ENCODE peak calls at places on chromosomes 5 and 9, in four cellular contexts. One of them, this sample, is unnamed.

GRCh38 chr9:93123561-93124283 is 10.3 kb downstream of the NINJ1 start:
- DNase-seq in SK-N-SH: peak; percentile 9
- DNase-seq in A549: no peak
- DNase-seq in GM12878: no peak
- DNase-seq in this sample: no peak

GRCh38 chr9:70297141-70297540 is 38.4 kb downstream of the SMC5 start:
- DNase-seq in A549: no peak
- DNase-seq in GM12878: no peak
- DNase-seq in SK-N-SH: no peak
- DNase-seq in this sample: no peak

GRCh38 chr5:9156282-9156681 is 389.6 kb downstream of the SEMA5A start:
- DNase-seq in A549: no peak
- DNase-seq in GM12878: no peak
- DNase-seq in SK-N-SH: peak; percentile 50
- DNase-seq in this sample: no peak

GRCh38 chr5:56596154-56596553 is 219.2 kb upstream of the MAP3K1 start:
- DNase-seq in A549: no peak
- DNase-seq in GM12878: no peak
- DNase-seq in SK-N-SH: no peak
- DNase-seq in this sample: no peak

GRCh38 chr5:84086517-84086916 is 298.2 kb downstream of the EDIL3 start:
- DNase-seq in SK-N-SH: no peak
- DNase-seq in A549: no peak
- DNase-seq in GM12878: no peak
- DNase-seq in this sample: no peak

GRCh38 chr5:110377411-110378392 is 348.8 kb downstream of the TMEM232 start:
- DNase-seq in SK-N-SH: no peak
- DNase-seq in A549: no peak
- DNase-seq in GM12878: no peak
- DNase-seq in this sample: no peak

GRCh38 chr9:137031904-137032639 is at the start of gene FUT7:
- DNase-seq in SK-N-SH: no peak
- DNase-seq in A549: no peak
- DNase-seq in GM12878: no peak
- DNase-seq in this sample: no peak

GRCh38 chr9:38254151-38254550 is 138.4 kb upstream of the ALDH1B1 start:
- DNase-seq in GM12878: no peak
- DNase-seq in A549: no peak
- DNase-seq in SK-N-SH: no peak
- DNase-seq in this sample: no peak

GRCh38 chr9:68827833-68828744 is 123.0 kb downstream of the PIP5K1B start:
- DNase-seq in A549: no peak
- DNase-seq in SK-N-SH: no peak
- DNase-seq in GM12878: no peak
- DNase-seq in this sample: peak; percentile 5

GRCh38 chr5:150499437-150499956 is 8.4 kb upstream of the NDST1 start:
- DNase-seq in SK-N-SH: no peak
- DNase-seq in A549: no peak
- DNase-seq in GM12878: no peak
- DNase-seq in this sample: no peak

GRCh38 chr5:133925866-133926488 is 42.4 kb downstream of the C5orf15 start:
- DNase-seq in GM12878: no peak
- DNase-seq in A549: no peak
- DNase-seq in SK-N-SH: no peak
- DNase-seq in this sample: no peak

GRCh38 chr5:169258372-169259000 is 42.5 kb downstream of the SLIT3 start:
- DNase-seq in A549: no peak
- DNase-seq in GM12878: no peak
- DNase-seq in SK-N-SH: no peak
- DNase-seq in this sample: no peak

GRCh38 chr5:51573835-51574234 is 190.6 kb downstream of the ISL1 start:
- DNase-seq in A549: no peak
- DNase-seq in SK-N-SH: no peak
- DNase-seq in GM12878: no peak
- DNase-seq in this sample: no peak

GRCh38 chr9:105658351-105658750 is 3.9 kb upstream of the TAL2 start:
- DNase-seq in A549: no peak
- DNase-seq in SK-N-SH: no peak
- DNase-seq in GM12878: no peak
- DNase-seq in this sample: no peak

GRCh38 chr5:178429156-178429468 is 161.1 kb downstream of the COL23A1 start:
- DNase-seq in SK-N-SH: no peak
- DNase-seq in GM12878: no peak
- DNase-seq in A549: no peak
- DNase-seq in this sample: no peak

GRCh38 chr9:127311239-127311741 is 46.7 kb downstream of the GARNL3 start:
- DNase-seq in SK-N-SH: no peak
- DNase-seq in A549: peak; percentile 33
- DNase-seq in GM12878: no peak
- DNase-seq in this sample: peak; percentile 30

GRCh38 chr5:134549714-134550113 is 24.2 kb downstream of the JADE2 start:
- DNase-seq in SK-N-SH: no peak
- DNase-seq in A549: no peak
- DNase-seq in GM12878: no peak
- DNase-seq in this sample: no peak

GRCh38 chr9:99312736-99313135 is 90.7 kb downstream of the SEC61B start:
- DNase-seq in A549: no peak
- DNase-seq in GM12878: no peak
- DNase-seq in SK-N-SH: no peak
- DNase-seq in this sample: no peak

GRCh38 chr9:84310903-84311302 is 29.7 kb downstream of the SLC28A3 start:
- DNase-seq in SK-N-SH: no peak
- DNase-seq in GM12878: no peak
- DNase-seq in A549: no peak
- DNase-seq in this sample: no peak

GRCh38 chr9:136629001-136629878 is 33.5 kb upstream of the EGFL7 start:
- DNase-seq in SK-N-SH: no peak
- DNase-seq in A549: no peak
- DNase-seq in GM12878: no peak
- DNase-seq in this sample: no peak

GRCh38 chr5:1479581-1480188 is 34.4 kb upstream of the SLC6A3 start:
- DNase-seq in GM12878: no peak
- DNase-seq in SK-N-SH: peak; percentile 87
- DNase-seq in A549: peak; percentile 40
- DNase-seq in this sample: peak; percentile 23

GRCh38 chr9:137811283-137811870 is 66.2 kb upstream of the CACNA1B start:
- DNase-seq in GM12878: no peak
- DNase-seq in SK-N-SH: no peak
- DNase-seq in A549: no peak
- DNase-seq in this sample: no peak

GRCh38 chr9:86990276-86990675 is 43.0 kb upstream of the GAS1 start:
- DNase-seq in A549: no peak
- DNase-seq in SK-N-SH: no peak
- DNase-seq in GM12878: no peak
- DNase-seq in this sample: no peak

GRCh38 chr5:81505672-81506071 is 111.7 kb upstream of the ACOT12 start:
- DNase-seq in GM12878: no peak
- DNase-seq in SK-N-SH: no peak
- DNase-seq in A549: no peak
- DNase-seq in this sample: no peak

GRCh38 chr9:99189887-99190596 is 31.7 kb downstream of the ALG2 start:
- DNase-seq in SK-N-SH: no peak
- DNase-seq in A549: no peak
- DNase-seq in GM12878: no peak
- DNase-seq in this sample: no peak

GRCh38 chr5:14996997-14997396 is 125.4 kb upstream of the ANKH start:
- DNase-seq in SK-N-SH: no peak
- DNase-seq in A549: no peak
- DNase-seq in GM12878: peak; percentile 20
- DNase-seq in this sample: no peak

GRCh38 chr5:59793000-59793399 is 100.5 kb downstream of the PDE4D start:
- DNase-seq in SK-N-SH: no peak
- DNase-seq in GM12878: no peak
- DNase-seq in A549: peak; percentile 87
- DNase-seq in this sample: peak; percentile 10

GRCh38 chr5:90015584-90016018 is 394.0 kb downstream of the CETN3 start:
- DNase-seq in GM12878: peak; percentile 82
- DNase-seq in SK-N-SH: peak; percentile 30
- DNase-seq in A549: no peak
- DNase-seq in this sample: no peak

GRCh38 chr5:133404724-133405123 is 207.6 kb downstream of the FSTL4 start:
- DNase-seq in A549: peak; percentile 12
- DNase-seq in SK-N-SH: no peak
- DNase-seq in GM12878: no peak
- DNase-seq in this sample: no peak

GRCh38 chr9:134548618-134549017 is 93.0 kb upstream of the COL5A1 start:
- DNase-seq in SK-N-SH: no peak
- DNase-seq in A549: no peak
- DNase-seq in GM12878: no peak
- DNase-seq in this sample: no peak

GRCh38 chr5:142280066-142281011 is 44.5 kb downstream of the SPRY4 start:
- DNase-seq in GM12878: no peak
- DNase-seq in A549: no peak
- DNase-seq in SK-N-SH: peak; percentile 47
- DNase-seq in this sample: peak; percentile 83

GRCh38 chr5:146390469-146390868 is 51.8 kb downstream of the POU4F3 start:
- DNase-seq in GM12878: no peak
- DNase-seq in A549: no peak
- DNase-seq in SK-N-SH: no peak
- DNase-seq in this sample: peak; percentile 4

DNA sequence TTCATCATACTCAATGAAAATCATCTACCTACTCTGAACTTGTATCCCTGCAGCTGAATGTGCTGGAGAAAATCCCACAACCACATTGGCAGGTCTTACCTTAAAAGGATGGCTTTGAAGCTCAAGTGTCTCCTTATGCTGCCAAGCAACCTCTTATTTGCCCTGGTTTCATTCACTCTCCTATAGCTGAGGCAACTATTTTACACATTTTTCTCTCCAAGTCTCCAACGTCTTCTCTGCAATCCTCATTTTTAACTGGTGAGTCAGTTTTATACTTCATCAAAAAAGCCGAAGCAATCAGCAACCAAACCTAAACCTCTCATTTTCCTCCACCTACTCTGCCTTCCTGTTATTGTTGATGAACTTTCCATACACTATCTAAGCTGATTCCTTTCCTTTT is 49.8 kb downstream of the POU4F3 start:
- DNase-seq in GM12878: no peak
- DNase-seq in A549: no peak
- DNase-seq in SK-N-SH: no peak
- DNase-seq in this sample: no peak
- TF ChIP-seq PBX3 in GM12878: no peak
- TF ChIP-seq PBX3 in A549: no peak
- TF ChIP-seq PBX3 in SK-N-SH: no peak
- TF ChIP-seq PBX3 in this sample: no peak

DNA sequence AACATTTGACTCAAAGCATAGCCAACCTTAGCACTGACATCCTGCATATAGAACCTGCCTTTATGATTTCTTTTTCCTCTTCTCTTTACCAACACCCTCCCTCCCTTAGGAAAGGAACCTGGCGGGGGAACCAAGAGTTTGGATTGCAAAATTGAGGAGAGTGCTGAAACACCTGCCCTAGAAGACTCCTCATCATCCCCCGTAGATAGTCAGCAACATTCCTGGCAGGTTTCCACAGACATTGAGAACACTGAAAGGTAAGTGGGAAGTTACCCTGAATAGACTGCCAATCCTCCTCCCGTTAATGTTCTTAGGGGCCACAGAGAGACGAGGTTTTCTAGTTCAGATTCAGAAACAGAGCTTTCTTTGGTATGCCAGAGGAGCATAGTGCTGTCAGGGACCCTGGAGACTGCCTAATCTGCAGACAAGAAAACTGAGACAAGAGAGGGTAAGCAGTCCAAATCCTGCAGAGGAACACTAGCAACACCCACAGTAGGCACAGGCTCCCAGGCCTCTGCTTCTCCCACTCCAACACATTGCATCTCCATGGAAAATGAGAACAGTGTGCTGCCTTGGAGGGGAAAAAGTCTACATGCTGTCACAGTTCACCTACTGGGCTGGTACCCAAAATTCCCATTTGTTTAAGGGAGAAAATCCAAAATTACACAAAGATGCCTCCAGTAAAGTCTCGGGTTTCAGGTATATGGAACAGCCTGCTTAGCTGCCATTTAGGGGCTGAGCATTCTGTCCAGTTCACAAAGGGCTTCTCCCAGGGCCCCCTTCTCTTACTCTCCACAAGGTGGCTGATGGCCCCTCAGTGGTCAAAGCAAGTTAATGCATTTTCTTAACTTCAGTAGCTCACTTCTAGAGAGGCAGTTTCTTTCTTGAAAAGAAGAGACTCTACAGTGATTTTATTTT is 89.0 kb downstream of the RGS7BP start:
- DNase-seq in SK-N-SH: no peak
- DNase-seq in A549: peak; percentile 3
- DNase-seq in GM12878: no peak
- DNase-seq in this sample: no peak
- TF ChIP-seq PBX3 in SK-N-SH: no peak
- TF ChIP-seq PBX3 in A549: no peak
- TF ChIP-seq PBX3 in GM12878: no peak
- TF ChIP-seq PBX3 in this sample: no peak

GRCh38 chr9:22060831-22061383 is 51.8 kb upstream of the CDKN2B start:
- DNase-seq in SK-N-SH: no peak
- DNase-seq in GM12878: no peak
- DNase-seq in A549: no peak
- DNase-seq in this sample: no peak
- TF ChIP-seq PBX3 in SK-N-SH: no peak
- TF ChIP-seq PBX3 in GM12878: no peak
- TF ChIP-seq PBX3 in A549: no peak
- TF ChIP-seq PBX3 in this sample: no peak

GRCh38 chr5:126469925-126470324 is 46.7 kb downstream of the GRAMD2B start:
- DNase-seq in A549: no peak
- DNase-seq in GM12878: no peak
- DNase-seq in SK-N-SH: no peak
- DNase-seq in this sample: peak; percentile 60

GRCh38 chr5:126471247-126471646 is 48.0 kb downstream of the GRAMD2B start:
- DNase-seq in GM12878: no peak
- DNase-seq in SK-N-SH: no peak
- DNase-seq in A549: no peak
- DNase-seq in this sample: no peak

GRCh38 chr5:126472538-126472889 is 49.3 kb downstream of the GRAMD2B start:
- DNase-seq in SK-N-SH: no peak
- DNase-seq in GM12878: no peak
- DNase-seq in A549: no peak
- DNase-seq in this sample: no peak

GRCh38 chr5:126468091-126468490 is 44.9 kb downstream of the GRAMD2B start:
- DNase-seq in GM12878: no peak
- DNase-seq in SK-N-SH: no peak
- DNase-seq in A549: no peak
- DNase-seq in this sample: no peak

DNA sequence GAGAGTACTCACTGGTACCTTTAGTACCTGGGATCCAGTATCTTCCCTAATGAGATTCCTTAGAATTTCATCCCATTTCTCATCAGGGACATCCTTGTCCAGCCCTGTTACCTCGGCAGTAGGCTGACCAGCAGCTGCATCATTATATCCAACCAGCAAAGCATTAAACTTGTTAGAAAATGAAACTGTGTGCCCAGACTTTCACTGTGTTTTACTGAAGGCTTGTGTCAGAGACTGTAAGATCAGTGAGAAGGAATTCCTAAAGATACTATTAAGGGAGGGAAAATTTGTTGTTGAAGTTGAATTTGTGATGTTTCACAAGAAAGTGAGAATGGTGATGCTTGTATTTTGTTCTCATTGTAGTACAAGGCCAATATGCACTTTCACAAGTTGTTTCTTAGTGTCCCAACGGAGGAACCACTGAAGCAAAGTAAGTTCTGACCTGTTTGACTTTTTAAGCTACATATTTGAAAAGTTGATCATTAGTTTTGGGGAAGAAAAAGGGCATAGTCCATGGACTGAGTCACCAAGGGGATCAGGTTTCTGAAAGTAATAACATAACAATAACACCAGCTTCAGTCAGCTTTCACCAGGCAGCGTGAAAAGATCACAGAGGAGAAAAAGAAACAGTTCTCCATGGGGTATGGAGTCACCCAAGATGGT is 48.8 kb downstream of the GRAMD2B start:
- DNase-seq in GM12878: no peak
- DNase-seq in SK-N-SH: no peak
- DNase-seq in A549: no peak
- DNase-seq in this sample: peak; percentile 78
- TF ChIP-seq PBX3 in GM12878: no peak
- TF ChIP-seq PBX3 in SK-N-SH: peak; percentile 43
- TF ChIP-seq PBX3 in A549: no peak
- TF ChIP-seq PBX3 in this sample: no peak